ENCODE peak calls at places on chromosomes 13 and 19, in eight cellular contexts. R is SK-N-MC, F is OCI-LY7, Y is ascending aorta, L is epithelial cell of esophagus, U is AG04449, K is left ventricle myocardium inferior, D is colonic mucosa. Z is an unnamed sample.

GRCh38 chr13:103236213-103236612 is 170.0 kb upstream of the SLC10A2 start:
- DNase-seq in R (no peak), F (no peak), Y (no peak), L (peak), U (no peak), K (no peak), D (no peak), Z (no peak)

GRCh38 chr13:108220042-108220441 is 1.9 kb downstream of the ABHD13 start:
- DNase-seq in R (no peak), F (no peak), Y (no peak), L (peak), U (no peak), K (no peak), D (peak), Z (peak)

GRCh38 chr13:44191504-44192171 is 182.0 kb upstream of the SERP2 start:
- DNase-seq in R (no peak), F (peak), Y (no peak), L (peak), U (no peak), K (no peak), D (peak), Z (peak)

GRCh38 chr19:46927106-46927505 is 66.3 kb downstream of the ARHGAP35 start:
- DNase-seq in R (no peak), F (no peak), Y (no peak), L (peak), U (no peak), K (no peak), D (no peak), Z (no peak)

GRCh38 chr13:35695411-35695810 is 218.9 kb upstream of the MAB21L1 start:
- DNase-seq in R (no peak), F (no peak), Y (no peak), L (no peak), U (no peak), K (no peak), D (no peak), Z (no peak)

GRCh38 chr19:3644351-3645066 is 17.9 kb upstream of the CACTIN start:
- DNase-seq in R (no peak), F (no peak), Y (no peak), L (no peak), U (no peak), K (no peak), D (peak), Z (no peak)

GRCh38 chr13:98443800-98444325 is 133.0 kb downstream of the STK24 start:
- DNase-seq in R (no peak), F (no peak), Y (no peak), L (no peak), U (no peak), K (no peak), D (no peak), Z (no peak)

GRCh38 chr19:49514151-49514550 is 1.7 kb downstream of the FCGRT start:
- DNase-seq in R (no peak), F (no peak), Y (no peak), L (no peak), U (no peak), K (no peak), D (no peak), Z (no peak)

GRCh38 chr19:16252459-16253205 is 54.9 kb downstream of the AP1M1 start:
- DNase-seq in R (no peak), F (peak), Y (no peak), L (no peak), U (no peak), K (peak), D (peak), Z (no peak)

GRCh38 chr13:69199664-69200063 is 908.0 kb upstream of the ATXN8OS start:
- DNase-seq in R (no peak), F (no peak), Y (no peak), L (no peak), U (no peak), K (no peak), D (no peak), Z (no peak)

GRCh38 chr13:42997381-42997780 is 5.3 kb upstream of the EPSTI1 start:
- DNase-seq in R (no peak), F (no peak), Y (no peak), L (no peak), U (no peak), K (no peak), D (no peak), Z (no peak)

GRCh38 chr19:40862785-40863184 is 12.5 kb upstream of the CYP2A6 start:
- DNase-seq in R (peak), F (no peak), Y (no peak), L (no peak), U (peak), K (no peak), D (no peak), Z (no peak)

GRCh38 chr19:9474975-9475374 is 23.4 kb downstream of the ZNF560 start:
- DNase-seq in R (no peak), F (no peak), Y (no peak), L (peak), U (no peak), K (no peak), D (no peak), Z (no peak)

GRCh38 chr13:76425930-76426329 is 460.3 kb downstream of the KCTD12 start:
- DNase-seq in R (no peak), F (no peak), Y (no peak), L (peak), U (no peak), K (no peak), D (no peak), Z (no peak)

GRCh38 chr13:50119593-50119992 is 104.3 kb downstream of the KCNRG start:
- DNase-seq in R (no peak), F (no peak), Y (no peak), L (no peak), U (no peak), K (no peak), D (no peak), Z (no peak)

GRCh38 chr13:94435604-94436226 is 43.8 kb downstream of the DCT start:
- DNase-seq in R (peak), F (peak), Y (no peak), L (peak), U (no peak), K (no peak), D (no peak), Z (peak)

GRCh38 chr13:50610238-50610637 is 233.3 kb downstream of the DLEU7 start:
- DNase-seq in R (no peak), F (no peak), Y (no peak), L (no peak), U (no peak), K (no peak), D (no peak), Z (no peak)

GRCh38 chr13:64767054-64767453 is 2463.1 kb downstream of the PCDH9 start:
- DNase-seq in R (no peak), F (no peak), Y (no peak), L (no peak), U (no peak), K (no peak), D (no peak), Z (no peak)

GRCh38 chr19:58563034-58563573 is 4.7 kb upstream of the UBE2M start:
- DNase-seq in R (no peak), F (peak), Y (no peak), L (no peak), U (no peak), K (peak), D (peak), Z (no peak)

GRCh38 chr13:33761744-33762143 is 56.2 kb upstream of the RFC3 start:
- DNase-seq in R (no peak), F (peak), Y (no peak), L (peak), U (no peak), K (no peak), D (no peak), Z (no peak)

GRCh38 chr13:114315074-114315785 is 927 bp downstream of the CHAMP1 start:
- DNase-seq in R (no peak), F (peak), Y (no peak), L (no peak), U (no peak), K (no peak), D (peak), Z (peak)

GRCh38 chr13:77492982-77493381 is 42.5 kb upstream of the SCEL start:
- DNase-seq in R (no peak), F (peak), Y (no peak), L (peak), U (no peak), K (no peak), D (no peak), Z (peak)

GRCh38 chr19:51448011-51448744 is 10.1 kb downstream of the SIGLEC8 start:
- DNase-seq in R (no peak), F (no peak), Y (no peak), L (no peak), U (no peak), K (no peak), D (no peak), Z (peak)

GRCh38 chr13:50133277-50133953 is 118.2 kb downstream of the KCNRG start:
- DNase-seq in R (no peak), F (no peak), Y (no peak), L (no peak), U (no peak), K (no peak), D (no peak), Z (no peak)

GRCh38 chr13:79448413-79448812 is 32.5 kb upstream of the NDFIP2 start:
- DNase-seq in R (no peak), F (no peak), Y (no peak), L (no peak), U (no peak), K (no peak), D (no peak), Z (no peak)

GRCh38 chr19:9839415-9839814 is 4.3 kb downstream of the PIN1 start:
- DNase-seq in R (no peak), F (no peak), Y (no peak), L (no peak), U (no peak), K (no peak), D (no peak), Z (no peak)

GRCh38 chr13:101474419-101474957 is 22.0 kb downstream of the ITGBL1 start:
- DNase-seq in R (no peak), F (no peak), Y (no peak), L (peak), U (peak), K (no peak), D (no peak), Z (no peak)

GRCh38 chr19:31408460-31409124 is 59.4 kb upstream of the TSHZ3 start:
- DNase-seq in R (peak), F (no peak), Y (no peak), L (peak), U (peak), K (no peak), D (no peak), Z (no peak)

GRCh38 chr13:102020611-102021216 is 381.1 kb downstream of the FGF14 start:
- DNase-seq in R (no peak), F (no peak), Y (no peak), L (peak), U (no peak), K (no peak), D (no peak), Z (no peak)

DNA sequence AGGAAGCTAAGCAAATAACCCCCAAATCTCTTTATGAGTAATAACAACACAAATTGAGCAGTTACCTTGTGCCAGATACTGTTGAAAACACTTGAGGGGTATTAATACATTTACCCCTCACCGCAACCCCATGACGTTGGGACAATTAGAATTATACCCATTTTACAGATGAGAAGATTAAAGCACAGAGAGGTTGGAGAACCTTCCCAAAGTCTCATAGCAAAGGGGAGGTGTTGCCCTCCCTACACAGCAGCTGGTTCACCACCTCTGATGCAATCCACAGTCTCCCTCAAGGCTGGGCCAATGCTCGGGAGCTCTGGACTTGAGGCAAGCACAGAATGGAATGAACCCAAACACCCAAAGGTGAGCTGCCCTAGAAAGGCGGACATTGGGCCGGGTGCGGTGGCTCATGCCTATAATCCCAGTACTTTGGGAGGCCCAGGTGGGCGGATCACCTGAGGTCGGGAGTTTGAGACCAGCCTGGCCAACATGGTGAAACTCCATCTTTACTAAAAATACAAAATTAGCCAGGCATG is 3.9 kb upstream of the CCNE1 start:
- DNase-seq in R (no peak), F (no peak), Y (no peak), L (no peak), U (no peak), K (no peak), D (no peak), Z (no peak)
- H3K4me3 ChIP-seq in R (no peak), F (no peak), Y (no peak), L (no peak), U (no peak), K (no peak), D (no peak), Z (no peak)

GRCh38 chr13:40494513-40494912 is 171.9 kb downstream of the FOXO1 start:
- DNase-seq in R (no peak), F (peak), Y (no peak), L (no peak), U (no peak), K (no peak), D (no peak), Z (no peak)
- H3K4me3 ChIP-seq in R (no peak), F (no peak), Y (no peak), L (no peak), U (no peak), K (no peak), D (no peak), Z (no peak)

DNA sequence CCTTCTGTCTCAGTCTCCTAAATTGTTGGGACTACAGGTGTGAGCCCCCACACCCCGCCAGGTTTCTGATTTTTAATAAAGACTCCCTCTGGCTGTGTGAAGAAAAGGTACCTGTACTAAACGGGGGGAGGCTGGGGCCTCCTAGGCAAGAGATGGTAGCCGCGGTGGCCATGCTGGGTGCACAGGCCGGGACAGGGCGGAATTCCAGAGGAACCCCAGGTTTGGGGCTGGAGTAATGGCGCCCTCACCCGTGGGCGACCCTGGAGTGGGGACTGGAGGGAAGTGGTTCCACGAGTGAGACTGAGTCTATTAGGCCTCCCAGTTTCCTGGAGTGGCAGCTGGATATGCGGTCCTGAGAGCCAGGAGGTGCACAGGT is 1.6 kb upstream of the CBARP start:
- DNase-seq in R (no peak), F (no peak), Y (no peak), L (no peak), U (no peak), K (no peak), D (no peak), Z (no peak)
- H3K4me3 ChIP-seq in R (no peak), F (no peak), Y (no peak), L (no peak), U (no peak), K (peak), D (no peak), Z (peak)

DNA sequence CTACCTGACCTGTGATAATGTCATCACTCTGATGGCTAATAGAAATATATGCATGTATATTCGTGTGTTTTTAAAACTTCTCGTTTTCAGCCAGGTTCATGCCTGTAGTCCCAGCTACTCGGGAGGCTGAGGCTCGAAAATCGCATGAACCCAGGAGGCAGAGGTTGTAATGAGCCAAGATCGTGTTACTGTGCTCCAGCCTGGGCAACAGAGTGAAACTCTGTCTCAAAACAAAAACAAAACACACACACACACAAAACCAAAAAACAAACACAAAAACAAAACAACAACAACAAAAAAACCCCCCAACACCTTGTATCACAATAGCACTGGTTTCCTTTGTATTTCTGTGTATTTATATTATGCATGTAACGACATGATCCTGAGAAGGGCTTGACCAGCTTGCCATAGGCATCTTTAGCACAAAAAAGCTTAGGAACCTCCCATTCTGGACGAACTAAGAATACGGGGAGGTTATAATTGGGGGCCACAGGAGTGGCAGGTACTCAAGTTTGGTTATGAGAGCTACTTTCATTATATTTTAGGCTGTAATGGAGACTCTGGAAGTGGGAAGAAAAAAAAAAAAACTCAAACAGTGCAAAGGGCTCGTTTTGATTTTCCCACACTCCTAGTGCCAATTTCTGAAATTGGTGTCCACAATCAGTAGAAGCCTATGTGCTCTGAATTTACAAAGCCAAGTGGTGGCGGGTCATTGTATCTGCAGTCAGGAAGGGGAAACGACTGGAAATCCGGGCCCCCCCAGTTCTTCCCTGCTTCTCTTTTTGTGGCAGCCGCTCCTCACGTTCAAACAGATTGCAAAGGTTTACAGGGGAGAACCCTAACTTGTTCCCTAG is 1.2 kb upstream of the ACP7 start:
- DNase-seq in R (no peak), F (no peak), Y (no peak), L (peak), U (no peak), K (no peak), D (no peak), Z (no peak)
- H3K4me3 ChIP-seq in R (no peak), F (no peak), Y (peak), L (peak), U (no peak), K (no peak), D (no peak), Z (no peak)

GRCh38 chr13:51643114-51643881 is 59.0 kb downstream of the WDFY2 start:
- DNase-seq in R (no peak), F (no peak), Y (no peak), L (peak), U (peak), K (no peak), D (no peak), Z (no peak)
- H3K4me3 ChIP-seq in R (peak), F (no peak), Y (no peak), L (no peak), U (peak), K (no peak), D (no peak), Z (no peak)

DNA sequence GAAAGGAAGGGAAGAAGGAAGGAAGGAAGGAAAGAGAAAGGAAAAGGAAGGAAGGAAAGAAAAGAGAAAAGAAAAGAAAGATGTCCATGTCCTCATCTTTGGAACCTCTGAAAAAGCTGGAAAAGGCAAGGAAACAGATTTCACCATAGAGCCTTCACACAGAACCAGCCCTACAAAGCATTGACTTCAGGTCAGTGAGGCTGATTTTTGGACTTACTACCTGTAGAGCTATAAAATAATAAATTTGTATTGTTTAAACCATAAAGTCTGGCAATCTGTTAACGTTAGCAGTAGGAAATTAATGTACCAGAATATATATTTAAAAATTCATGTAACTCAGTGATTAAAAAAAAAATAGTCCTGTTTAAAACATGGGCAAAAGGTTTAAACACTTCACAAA is 130.1 kb downstream of the PIBF1 start:
- DNase-seq in R (no peak), F (no peak), Y (no peak), L (no peak), U (no peak), K (no peak), D (no peak), Z (no peak)
- H3K4me3 ChIP-seq in R (no peak), F (no peak), Y (no peak), L (no peak), U (no peak), K (no peak), D (no peak), Z (no peak)

GRCh38 chr19:33756177-33756576 is 40.5 kb upstream of the KCTD15 start:
- DNase-seq in R (no peak), F (no peak), Y (no peak), L (no peak), U (no peak), K (no peak), D (no peak), Z (no peak)
- H3K4me3 ChIP-seq in R (no peak), F (no peak), Y (no peak), L (no peak), U (no peak), K (no peak), D (no peak), Z (no peak)